ENCODE peak calls at places on chromosomes 12 and 14, in five cellular contexts. One of them, this sample, is unnamed.

GRCh38 chr14:50342211-50343080 is 30.3 kb downstream of the DMAC2L start:
- DNase-seq in H9: peak; percentile 55
- DNase-seq in neuronal stem cell: no peak
- DNase-seq in H1: no peak
- DNase-seq in mesenchymal stem cell: peak; percentile 69
- DNase-seq in this sample: no peak

GRCh38 chr12:79597910-79598309 is 92.9 kb downstream of the PAWR start:
- DNase-seq in mesenchymal stem cell: no peak
- DNase-seq in H1: no peak
- DNase-seq in H9: no peak
- DNase-seq in neuronal stem cell: no peak
- DNase-seq in this sample: no peak

GRCh38 chr12:12881495-12881894 is 9.9 kb upstream of the GPRC5A start:
- DNase-seq in H9: no peak
- DNase-seq in H1: no peak
- DNase-seq in mesenchymal stem cell: no peak
- DNase-seq in neuronal stem cell: no peak
- DNase-seq in this sample: no peak

GRCh38 chr14:63091394-63091996 is 46.2 kb upstream of the KCNH5 start:
- DNase-seq in H1: no peak
- DNase-seq in H9: no peak
- DNase-seq in neuronal stem cell: no peak
- DNase-seq in mesenchymal stem cell: no peak
- DNase-seq in this sample: no peak

GRCh38 chr14:71115306-71115705 is 208.0 kb downstream of the PCNX1 start:
- DNase-seq in H9: no peak
- DNase-seq in neuronal stem cell: no peak
- DNase-seq in mesenchymal stem cell: no peak
- DNase-seq in H1: no peak
- DNase-seq in this sample: no peak

GRCh38 chr14:91063119-91063518 is 2.7 kb upstream of the RPS6KA5 start:
- DNase-seq in neuronal stem cell: no peak
- DNase-seq in H9: no peak
- DNase-seq in H1: no peak
- DNase-seq in mesenchymal stem cell: no peak
- DNase-seq in this sample: no peak

GRCh38 chr12:13374783-13375182 is 178.3 kb downstream of the EMP1 start:
- DNase-seq in H9: no peak
- DNase-seq in neuronal stem cell: no peak
- DNase-seq in mesenchymal stem cell: no peak
- DNase-seq in H1: no peak
- DNase-seq in this sample: no peak

GRCh38 chr14:61153436-61153835 is 127.7 kb downstream of the TMEM30B start:
- DNase-seq in H1: no peak
- DNase-seq in neuronal stem cell: no peak
- DNase-seq in H9: no peak
- DNase-seq in mesenchymal stem cell: peak; percentile 43
- DNase-seq in this sample: no peak

GRCh38 chr12:11739980-11740379 is 90.5 kb downstream of the ETV6 start:
- DNase-seq in H1: no peak
- DNase-seq in neuronal stem cell: no peak
- DNase-seq in H9: no peak
- DNase-seq in mesenchymal stem cell: no peak
- DNase-seq in this sample: no peak

DNA sequence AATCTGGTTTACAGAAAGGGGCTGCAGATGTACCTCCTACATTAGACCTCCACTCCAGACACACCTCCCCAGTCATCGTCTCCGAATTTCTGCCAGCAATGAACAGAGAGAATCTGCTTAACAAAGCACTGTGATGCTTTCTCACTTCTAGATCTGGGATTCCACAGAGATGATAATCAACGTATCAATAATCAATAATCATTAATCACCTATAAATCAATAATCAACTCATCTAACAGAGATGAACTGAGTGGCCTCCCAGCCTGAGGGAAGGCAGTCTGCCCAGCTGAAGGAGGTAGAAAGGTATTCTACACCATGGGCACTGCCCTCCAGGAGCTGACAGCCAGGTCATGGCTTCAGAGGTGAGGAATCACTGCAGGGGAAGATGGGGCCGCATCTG is 183.2 kb downstream of the TMEM132D start:
- DNase-seq in mesenchymal stem cell: no peak
- DNase-seq in H9: no peak
- DNase-seq in neuronal stem cell: no peak
- DNase-seq in H1: no peak
- DNase-seq in this sample: no peak
- H3K27ac ChIP-seq in mesenchymal stem cell: no peak overlapping the region
- H3K27ac ChIP-seq in H9: no peak overlapping the region
- H3K27ac ChIP-seq in neuronal stem cell: no peak overlapping the region
- H3K27ac ChIP-seq in H1: no peak overlapping the region
- H3K27ac ChIP-seq in this sample: no peak overlapping the region

GRCh38 chr12:104355630-104356029 is 52.1 kb downstream of the EID3 start:
- DNase-seq in neuronal stem cell: no peak
- DNase-seq in mesenchymal stem cell: no peak
- DNase-seq in H1: no peak
- DNase-seq in H9: peak; percentile 29
- DNase-seq in this sample: peak; percentile 30
- H2BK12ac ChIP-seq in neuronal stem cell: no peak overlapping the region
- H2BK12ac ChIP-seq in mesenchymal stem cell: no peak overlapping the region
- H2BK12ac ChIP-seq in H1: no peak overlapping the region
- H2BK12ac ChIP-seq in H9: no peak overlapping the region
- H2BK12ac ChIP-seq in this sample: no peak overlapping the region

GRCh38 chr12:103952497-103952896 is 13.2 kb upstream of the TDG start:
- DNase-seq in H9: no peak
- DNase-seq in neuronal stem cell: no peak
- DNase-seq in mesenchymal stem cell: no peak
- DNase-seq in H1: no peak
- DNase-seq in this sample: no peak

GRCh38 chr12:103958621-103959020 is 7.1 kb upstream of the TDG start:
- DNase-seq in mesenchymal stem cell: no peak
- DNase-seq in H1: no peak
- DNase-seq in H9: no peak
- DNase-seq in neuronal stem cell: no peak
- DNase-seq in this sample: no peak

GRCh38 chr12:103956515-103957027 is 9.1 kb upstream of the TDG start:
- DNase-seq in neuronal stem cell: no peak
- DNase-seq in H1: peak; percentile 2
- DNase-seq in mesenchymal stem cell: no peak
- DNase-seq in H9: no peak
- DNase-seq in this sample: peak; percentile 30

GRCh38 chr12:103957865-103958388 is 7.7 kb upstream of the TDG start:
- DNase-seq in neuronal stem cell: no peak
- DNase-seq in H1: no peak
- DNase-seq in mesenchymal stem cell: no peak
- DNase-seq in H9: no peak
- DNase-seq in this sample: no peak

GRCh38 chr12:103955811-103956514 is 9.7 kb upstream of the TDG start:
- DNase-seq in H1: no peak
- DNase-seq in mesenchymal stem cell: peak; percentile 26
- DNase-seq in neuronal stem cell: no peak
- DNase-seq in H9: peak; percentile 33
- DNase-seq in this sample: no peak
- H3K27ac ChIP-seq in H1: peak overlapping the region; percentile 86
- H3K27ac ChIP-seq in mesenchymal stem cell: peak overlapping the region; percentile 85
- H3K27ac ChIP-seq in neuronal stem cell: no peak overlapping the region
- H3K27ac ChIP-seq in H9: peak overlapping the region; percentile 96
- H3K27ac ChIP-seq in this sample: no peak overlapping the region

GRCh38 chr14:76844223-76844622 is 18.0 kb downstream of the LRRC74A start:
- DNase-seq in neuronal stem cell: no peak
- DNase-seq in mesenchymal stem cell: no peak
- DNase-seq in H9: peak; percentile 74
- DNase-seq in H1: no peak
- DNase-seq in this sample: peak; percentile 21

GRCh38 chr14:76846331-76847047 is 20.3 kb downstream of the LRRC74A start:
- DNase-seq in H1: no peak
- DNase-seq in neuronal stem cell: no peak
- DNase-seq in H9: no peak
- DNase-seq in mesenchymal stem cell: no peak
- DNase-seq in this sample: no peak

DNA sequence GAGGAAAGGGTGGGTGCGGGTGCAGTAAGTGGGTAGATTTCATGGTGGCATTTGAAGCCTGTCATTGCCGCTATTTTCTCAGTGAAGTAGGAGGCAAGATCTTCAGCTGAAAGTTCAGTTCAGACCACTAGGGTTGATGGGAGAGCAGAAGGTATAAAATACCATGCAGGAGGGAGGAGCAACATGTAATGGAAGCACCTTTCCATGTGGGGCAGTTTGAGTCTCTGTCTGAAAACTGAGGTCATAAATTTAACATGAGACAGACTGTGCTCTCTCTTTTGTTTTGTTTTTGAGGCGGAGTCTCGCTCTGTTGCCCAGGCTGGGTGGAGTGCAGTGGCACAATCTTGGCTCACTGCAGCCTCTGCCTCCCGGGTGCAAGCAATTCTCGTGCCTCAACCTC is 22.7 kb downstream of the LRRC74A start:
- DNase-seq in mesenchymal stem cell: no peak
- DNase-seq in neuronal stem cell: no peak
- DNase-seq in H1: no peak
- DNase-seq in H9: no peak
- DNase-seq in this sample: no peak
- H2BK12ac ChIP-seq in mesenchymal stem cell: no peak overlapping the region
- H2BK12ac ChIP-seq in neuronal stem cell: no peak overlapping the region
- H2BK12ac ChIP-seq in H1: no peak overlapping the region
- H2BK12ac ChIP-seq in H9: no peak overlapping the region
- H2BK12ac ChIP-seq in this sample: no peak overlapping the region